ENCODE peak calls at places on chromosomes 7 and 10, in five cellular contexts. One of them, this sample, is unnamed.
A peak's percentile ranks its signal among the peaks of the same experiment; 100 is the strongest.

GRCh38 chr7:29265208-29265923 is 70.8 kb downstream of the CHN2 start:
- DNase-seq in colonic mucosa: no peak
- DNase-seq in T-cell: no peak
- DNase-seq in sigmoid colon: no peak
- DNase-seq in GM19239: no peak
- DNase-seq in this sample: peak; percentile 86

GRCh38 chr7:34457329-34457728 is 200.7 kb upstream of the NPSR1 start:
- DNase-seq in colonic mucosa: no peak
- DNase-seq in T-cell: no peak
- DNase-seq in sigmoid colon: peak; percentile 59
- DNase-seq in GM19239: no peak
- DNase-seq in this sample: no peak

GRCh38 chr7:21128418-21128817 is 299.5 kb upstream of the SP4 start:
- DNase-seq in colonic mucosa: no peak
- DNase-seq in T-cell: no peak
- DNase-seq in sigmoid colon: no peak
- DNase-seq in GM19239: no peak
- DNase-seq in this sample: no peak

GRCh38 chr10:77835669-77836086 is 90.9 kb downstream of the DLG5 start:
- DNase-seq in colonic mucosa: no peak
- DNase-seq in T-cell: peak; percentile 14
- DNase-seq in sigmoid colon: no peak
- DNase-seq in GM19239: no peak
- DNase-seq in this sample: no peak

GRCh38 chr10:93968452-93969044 is 25.2 kb upstream of the PLCE1 start:
- DNase-seq in colonic mucosa: no peak
- DNase-seq in T-cell: no peak
- DNase-seq in sigmoid colon: no peak
- DNase-seq in GM19239: no peak
- DNase-seq in this sample: no peak

GRCh38 chr10:121324678-121325213 is 273.5 kb downstream of the FGFR2 start:
- DNase-seq in colonic mucosa: no peak
- DNase-seq in T-cell: no peak
- DNase-seq in sigmoid colon: no peak
- DNase-seq in GM19239: no peak
- DNase-seq in this sample: no peak

GRCh38 chr10:58267713-58268453 is at the start of gene IPMK:
- DNase-seq in colonic mucosa: peak; percentile 96
- DNase-seq in T-cell: peak; percentile 96
- DNase-seq in sigmoid colon: peak; percentile 97
- DNase-seq in GM19239: peak; percentile 30
- DNase-seq in this sample: no peak

GRCh38 chr7:70533614-70534013 is 598.3 kb upstream of the GALNT17 start:
- DNase-seq in colonic mucosa: no peak
- DNase-seq in T-cell: no peak
- DNase-seq in sigmoid colon: no peak
- DNase-seq in GM19239: no peak
- DNase-seq in this sample: no peak

GRCh38 chr10:71079761-71080380 is 132.5 kb upstream of the UNC5B start:
- DNase-seq in colonic mucosa: peak; percentile 8
- DNase-seq in T-cell: no peak
- DNase-seq in sigmoid colon: peak; percentile 32
- DNase-seq in GM19239: no peak
- DNase-seq in this sample: no peak

GRCh38 chr10:97726636-97727178 is 10.2 kb upstream of the ZFYVE27 start:
- DNase-seq in colonic mucosa: peak; percentile 72
- DNase-seq in T-cell: no peak
- DNase-seq in sigmoid colon: no peak
- DNase-seq in GM19239: no peak
- DNase-seq in this sample: peak; percentile 46

GRCh38 chr10:48493083-48493871 is 111.6 kb downstream of the ARHGAP22 start:
- DNase-seq in colonic mucosa: peak; percentile 16
- DNase-seq in T-cell: no peak
- DNase-seq in sigmoid colon: no peak
- DNase-seq in GM19239: no peak
- DNase-seq in this sample: no peak

GRCh38 chr7:45975367-45975766 is 54.3 kb upstream of the IGFBP3 start:
- DNase-seq in colonic mucosa: no peak
- DNase-seq in T-cell: no peak
- DNase-seq in sigmoid colon: no peak
- DNase-seq in GM19239: no peak
- DNase-seq in this sample: no peak

GRCh38 chr7:87414400-87415188 is 60.9 kb downstream of the ABCB4 start:
- DNase-seq in colonic mucosa: no peak
- DNase-seq in T-cell: no peak
- DNase-seq in sigmoid colon: no peak
- DNase-seq in GM19239: no peak
- DNase-seq in this sample: no peak

This sample was measured in pulmonary artery endothelial cell.